ENCODE peak calls at places on chromosomes 11 and 22, in six cellular contexts. One of them, this sample, is unnamed.

GRCh38 chr11:132114185-132114584 is 743.8 kb downstream of the NTM start:
- DNase-seq in WERI-Rb-1: peak; percentile 68
- DNase-seq in stimulated activated CD8-positive, alpha-beta memory T cell treated with anti-CD3 and anti-CD28 coated beads, Interleukin-15, amount 100 ng/mL, for 4 hours: no peak
- DNase-seq in foreskin melanocyte: peak; percentile 47
- DNase-seq in sigmoid colon: no peak
- DNase-seq in NCI-H1105: peak; percentile 79
- DNase-seq in this sample: no peak

GRCh38 chr22:21837184-21837979 is 30.1 kb downstream of the MAPK1 start:
- DNase-seq in WERI-Rb-1: no peak
- DNase-seq in stimulated activated CD8-positive, alpha-beta memory T cell treated with anti-CD3 and anti-CD28 coated beads, Interleukin-15, amount 100 ng/mL, for 4 hours: no peak
- DNase-seq in foreskin melanocyte: peak; percentile 73
- DNase-seq in sigmoid colon: no peak
- DNase-seq in NCI-H1105: no peak
- DNase-seq in this sample: peak; percentile 39

GRCh38 chr11:10856689-10857603 is 907 bp downstream of the ZBED5 start:
- DNase-seq in WERI-Rb-1: peak; percentile 37
- DNase-seq in stimulated activated CD8-positive, alpha-beta memory T cell treated with anti-CD3 and anti-CD28 coated beads, Interleukin-15, amount 100 ng/mL, for 4 hours: no peak
- DNase-seq in foreskin melanocyte: peak; percentile 44
- DNase-seq in sigmoid colon: peak; percentile 77
- DNase-seq in NCI-H1105: peak; percentile 6
- DNase-seq in this sample: no peak

GRCh38 chr22:30016596-30016995 is 63.7 kb upstream of the HORMAD2 start:
- DNase-seq in WERI-Rb-1: no peak
- DNase-seq in stimulated activated CD8-positive, alpha-beta memory T cell treated with anti-CD3 and anti-CD28 coated beads, Interleukin-15, amount 100 ng/mL, for 4 hours: no peak
- DNase-seq in foreskin melanocyte: no peak
- DNase-seq in sigmoid colon: no peak
- DNase-seq in NCI-H1105: no peak
- DNase-seq in this sample: no peak

GRCh38 chr11:109123811-109124787 is 297.9 kb upstream of the C11orf87 start:
- DNase-seq in WERI-Rb-1: no peak
- DNase-seq in stimulated activated CD8-positive, alpha-beta memory T cell treated with anti-CD3 and anti-CD28 coated beads, Interleukin-15, amount 100 ng/mL, for 4 hours: no peak
- DNase-seq in foreskin melanocyte: no peak
- DNase-seq in sigmoid colon: no peak
- DNase-seq in NCI-H1105: no peak
- DNase-seq in this sample: no peak

GRCh38 chr11:19323502-19323901 is 82.8 kb upstream of the E2F8 start:
- DNase-seq in WERI-Rb-1: no peak
- DNase-seq in stimulated activated CD8-positive, alpha-beta memory T cell treated with anti-CD3 and anti-CD28 coated beads, Interleukin-15, amount 100 ng/mL, for 4 hours: no peak
- DNase-seq in foreskin melanocyte: no peak
- DNase-seq in sigmoid colon: no peak
- DNase-seq in NCI-H1105: no peak
- DNase-seq in this sample: no peak

GRCh38 chr11:120400564-120401364 is 64.6 kb downstream of the ARHGEF12 start:
- DNase-seq in WERI-Rb-1: no peak
- DNase-seq in stimulated activated CD8-positive, alpha-beta memory T cell treated with anti-CD3 and anti-CD28 coated beads, Interleukin-15, amount 100 ng/mL, for 4 hours: no peak
- DNase-seq in foreskin melanocyte: peak; percentile 88
- DNase-seq in sigmoid colon: no peak
- DNase-seq in NCI-H1105: no peak
- DNase-seq in this sample: peak; percentile 90

GRCh38 chr11:3860360-3860759 is 4.9 kb downstream of the STIM1 start:
- DNase-seq in WERI-Rb-1: no peak
- DNase-seq in stimulated activated CD8-positive, alpha-beta memory T cell treated with anti-CD3 and anti-CD28 coated beads, Interleukin-15, amount 100 ng/mL, for 4 hours: peak; percentile 46
- DNase-seq in foreskin melanocyte: no peak
- DNase-seq in sigmoid colon: no peak
- DNase-seq in NCI-H1105: no peak
- DNase-seq in this sample: no peak

GRCh38 chr22:35367331-35367886 is 13.5 kb upstream of the HMOX1 start:
- DNase-seq in WERI-Rb-1: peak; percentile 79
- DNase-seq in stimulated activated CD8-positive, alpha-beta memory T cell treated with anti-CD3 and anti-CD28 coated beads, Interleukin-15, amount 100 ng/mL, for 4 hours: no peak
- DNase-seq in foreskin melanocyte: no peak
- DNase-seq in sigmoid colon: no peak
- DNase-seq in NCI-H1105: no peak
- DNase-seq in this sample: no peak

GRCh38 chr11:3020011-3020410 is 27.9 kb upstream of the NAP1L4 start:
- DNase-seq in WERI-Rb-1: no peak
- DNase-seq in stimulated activated CD8-positive, alpha-beta memory T cell treated with anti-CD3 and anti-CD28 coated beads, Interleukin-15, amount 100 ng/mL, for 4 hours: no peak
- DNase-seq in foreskin melanocyte: no peak
- DNase-seq in sigmoid colon: no peak
- DNase-seq in NCI-H1105: no peak
- DNase-seq in this sample: no peak

GRCh38 chr22:45968751-45969413 is 8.1 kb downstream of the WNT7B start:
- DNase-seq in WERI-Rb-1: no peak
- DNase-seq in stimulated activated CD8-positive, alpha-beta memory T cell treated with anti-CD3 and anti-CD28 coated beads, Interleukin-15, amount 100 ng/mL, for 4 hours: no peak
- DNase-seq in foreskin melanocyte: no peak
- DNase-seq in sigmoid colon: no peak
- DNase-seq in NCI-H1105: no peak
- DNase-seq in this sample: peak; percentile 50

GRCh38 chr22:49934891-49935557 is 16.6 kb downstream of the CRELD2 start:
- DNase-seq in WERI-Rb-1: peak; percentile 79
- DNase-seq in stimulated activated CD8-positive, alpha-beta memory T cell treated with anti-CD3 and anti-CD28 coated beads, Interleukin-15, amount 100 ng/mL, for 4 hours: peak; percentile 85
- DNase-seq in foreskin melanocyte: no peak
- DNase-seq in sigmoid colon: peak; percentile 93
- DNase-seq in NCI-H1105: no peak
- DNase-seq in this sample: no peak

GRCh38 chr11:68043349-68044144 is 4.7 kb downstream of the TCIRG1 start:
- DNase-seq in WERI-Rb-1: peak; percentile 59
- DNase-seq in stimulated activated CD8-positive, alpha-beta memory T cell treated with anti-CD3 and anti-CD28 coated beads, Interleukin-15, amount 100 ng/mL, for 4 hours: no peak
- DNase-seq in foreskin melanocyte: no peak
- DNase-seq in sigmoid colon: peak; percentile 85
- DNase-seq in NCI-H1105: no peak
- DNase-seq in this sample: no peak